ENCODE peak calls at places on chromosome 4, in ten cellular contexts. I is CD8-positive, alpha-beta memory T cell; C is neural progenitor cell; Q is left lung; E is psoas muscle; P is CD4-positive, alpha-beta memory T cell; J is dorsolateral prefrontal cortex; O is lower lobe of right lung; Z is IMR-90; F is neuronal stem cell. T is an unnamed sample.

GRCh38 chr4:183968502-183968901 is 63.4 kb downstream of the STOX2 start:
- DNase-seq in F (no peak), E (no peak), C (peak; percentile 39), P (no peak), J (no peak), I (no peak), Z (no peak), Q (no peak), O (no peak), T (peak; percentile 63)

GRCh38 chr4:148716361-148717063 is 274.3 kb upstream of the NR3C2 start:
- DNase-seq in E (no peak), J (no peak), F (peak; percentile 37), C (peak; percentile 67), Z (no peak), I (no peak), Q (no peak), O (no peak), P (no peak), T (peak; percentile 78)

GRCh38 chr4:3311489-3312171 is 18.8 kb downstream of the RGS12 start:
- DNase-seq in E (no peak), F (no peak), P (no peak), C (no peak), I (peak; percentile 35), Z (peak; percentile 4), O (no peak), Q (no peak), J (no peak), T (no peak)

GRCh38 chr4:173991321-173991720 is 292.1 kb downstream of the FBXO8 start:
- DNase-seq in C (no peak), Z (no peak), O (no peak), J (no peak), P (no peak), E (no peak), F (no peak), Q (no peak), I (no peak), T (peak; percentile 7)

GRCh38 chr4:62917649-62918048 is 1491.6 kb downstream of the TECRL start:
- DNase-seq in Z (no peak), C (no peak), E (no peak), I (no peak), O (no peak), F (no peak), J (no peak), P (no peak), Q (no peak), T (no peak)

GRCh38 chr4:82905205-82905604 is 4.7 kb downstream of the THAP9 start:
- DNase-seq in J (no peak), C (no peak), I (peak; percentile 52), F (no peak), Z (peak; percentile 64), E (no peak), O (no peak), P (no peak), Q (no peak), T (no peak)

GRCh38 chr4:110620352-110621327 is 2.2 kb downstream of the PITX2 start:
- DNase-seq in O (no peak), Q (no peak), Z (no peak), I (no peak), P (no peak), F (peak; percentile 67), E (peak; percentile 91), C (peak; percentile 93), J (no peak), T (peak; percentile 89)

GRCh38 chr4:1242506-1243450 is 6.2 kb downstream of the CTBP1 start:
- DNase-seq in O (no peak), Q (peak; percentile 23), E (peak; percentile 20), F (no peak), Z (no peak), I (peak; percentile 40), C (no peak), P (no peak), J (no peak), T (no peak)

GRCh38 chr4:8840006-8840793 is 31.4 kb downstream of the HMX1 start:
- DNase-seq in O (peak; percentile 24), P (no peak), E (peak; percentile 15), Q (peak; percentile 17), I (peak; percentile 28), Z (no peak), C (no peak), F (no peak), J (peak; percentile 21), T (peak; percentile 36)

DNA sequence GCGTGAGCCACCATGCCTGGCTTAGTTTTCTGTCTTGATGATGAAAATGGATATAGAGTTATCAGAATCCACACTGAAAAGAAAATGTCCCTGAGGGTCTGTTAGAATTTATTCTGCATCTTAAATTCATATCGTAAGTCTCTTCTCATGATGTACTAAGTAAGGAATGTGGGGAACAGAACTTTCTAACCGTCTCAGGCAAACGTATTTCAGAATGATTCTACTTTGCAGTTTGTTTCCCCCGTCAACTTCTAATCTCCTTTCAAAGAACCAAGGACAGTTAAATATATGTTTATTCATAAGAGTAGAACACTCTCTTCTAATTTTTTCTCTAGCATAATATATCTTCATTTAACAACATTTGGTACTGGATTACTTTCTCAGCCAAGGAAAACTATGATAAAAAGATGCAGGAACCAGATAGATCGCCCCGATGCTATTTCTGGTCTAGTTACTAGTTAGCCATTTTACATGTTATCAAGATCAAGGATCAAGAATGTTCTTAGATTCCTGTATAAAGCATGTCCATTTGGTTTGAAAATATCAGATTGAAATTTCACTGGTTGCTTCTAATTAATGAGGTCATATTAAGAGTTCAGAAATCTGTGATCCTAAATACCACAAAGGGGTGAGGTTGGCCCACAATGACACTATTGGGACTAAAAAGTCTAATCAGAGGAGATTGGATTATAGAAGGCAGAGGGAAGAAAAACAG is 49.5 kb downstream of the METTL14 start:
- DNase-seq in C (no peak), P (no peak), Q (no peak), F (no peak), Z (no peak), O (no peak), E (no peak), I (no peak), J (no peak), T (no peak)
- H3K27ac ChIP-seq in C (no peak overlapping the region), P (no peak overlapping the region), Q (no peak overlapping the region), F (no peak overlapping the region), Z (no peak overlapping the region), O (no peak overlapping the region), E (no peak overlapping the region), I (no peak overlapping the region), J (no peak overlapping the region), T (no peak overlapping the region)

GRCh38 chr4:70915048-70915815 is 13.1 kb downstream of the MOB1B start:
- DNase-seq in Q (no peak), P (no peak), Z (peak; percentile 78), F (no peak), I (no peak), O (no peak), C (no peak), J (no peak), E (no peak), T (no peak)
- H3K27ac ChIP-seq in Q (peak overlapping the region; percentile 43), P (no peak overlapping the region), Z (peak overlapping the region; percentile 88), F (no peak overlapping the region), I (no peak overlapping the region), O (peak overlapping the region; percentile 32), C (no peak overlapping the region), J (no peak overlapping the region), E (no peak overlapping the region), T (no peak overlapping the region)

GRCh38 chr4:25860586-25861421 is 2.0 kb downstream of the SEL1L3 start:
- DNase-seq in Q (peak; percentile 73), C (no peak), Z (peak; percentile 42), J (no peak), P (no peak), F (no peak), E (no peak), I (no peak), O (peak; percentile 82), T (no peak)

GRCh38 chr4:25859429-25860148 is 3.2 kb downstream of the SEL1L3 start:
- DNase-seq in C (no peak), P (peak; percentile 67), Q (no peak), E (no peak), F (no peak), Z (no peak), I (peak; percentile 68), O (no peak), J (no peak), T (peak; percentile 18)

GRCh38 chr4:25861951-25862410 is 807 bp downstream of the SEL1L3 start:
- DNase-seq in C (peak; percentile 55), I (peak; percentile 53), Z (peak; percentile 40), Q (peak; percentile 38), E (no peak), O (peak; percentile 49), F (no peak), J (no peak), P (peak; percentile 27), T (peak; percentile 60)

GRCh38 chr4:25862411-25863346 is at the start of gene SEL1L3:
- DNase-seq in C (peak; percentile 75), J (no peak), F (peak; percentile 38), P (peak; percentile 31), Q (peak; percentile 68), I (peak; percentile 72), E (peak; percentile 54), O (peak; percentile 76), Z (no peak), T (no peak)

DNA sequence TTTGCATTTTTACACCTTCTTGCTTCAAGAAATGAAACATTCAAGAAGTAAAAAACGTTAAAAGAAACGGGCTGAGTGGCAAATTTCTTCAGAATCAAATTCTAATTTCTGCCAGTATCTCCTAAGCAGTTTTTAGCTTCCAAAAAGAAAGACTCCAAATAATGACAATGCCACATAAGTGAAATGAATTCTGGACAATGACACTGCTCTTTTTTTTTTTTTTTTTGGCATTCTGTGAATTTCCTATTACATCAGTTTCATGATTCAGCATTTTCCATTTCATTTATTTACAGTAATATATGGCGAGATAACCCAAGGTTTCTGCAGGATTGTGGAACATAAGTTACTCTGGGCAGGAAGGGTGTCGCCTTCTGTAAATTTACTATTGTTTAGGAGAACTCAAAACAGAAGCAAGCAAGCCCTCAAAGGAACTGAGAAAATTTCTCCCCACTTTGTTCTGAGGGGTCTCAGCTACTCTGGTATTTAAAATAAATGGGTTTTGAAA is 1.3 kb downstream of the SEL1L3 start:
- DNase-seq in O (no peak), F (no peak), P (peak; percentile 26), Z (peak; percentile 47), C (no peak), E (no peak), I (no peak), J (no peak), Q (no peak), T (no peak)
- H3K27ac ChIP-seq in O (peak overlapping the region; percentile 87), F (no peak overlapping the region), P (peak overlapping the region; percentile 87), Z (no peak overlapping the region), C (no peak overlapping the region), E (peak overlapping the region; percentile 41), I (peak overlapping the region; percentile 80), J (no peak overlapping the region), Q (peak overlapping the region; percentile 93), T (no peak overlapping the region)

DNA sequence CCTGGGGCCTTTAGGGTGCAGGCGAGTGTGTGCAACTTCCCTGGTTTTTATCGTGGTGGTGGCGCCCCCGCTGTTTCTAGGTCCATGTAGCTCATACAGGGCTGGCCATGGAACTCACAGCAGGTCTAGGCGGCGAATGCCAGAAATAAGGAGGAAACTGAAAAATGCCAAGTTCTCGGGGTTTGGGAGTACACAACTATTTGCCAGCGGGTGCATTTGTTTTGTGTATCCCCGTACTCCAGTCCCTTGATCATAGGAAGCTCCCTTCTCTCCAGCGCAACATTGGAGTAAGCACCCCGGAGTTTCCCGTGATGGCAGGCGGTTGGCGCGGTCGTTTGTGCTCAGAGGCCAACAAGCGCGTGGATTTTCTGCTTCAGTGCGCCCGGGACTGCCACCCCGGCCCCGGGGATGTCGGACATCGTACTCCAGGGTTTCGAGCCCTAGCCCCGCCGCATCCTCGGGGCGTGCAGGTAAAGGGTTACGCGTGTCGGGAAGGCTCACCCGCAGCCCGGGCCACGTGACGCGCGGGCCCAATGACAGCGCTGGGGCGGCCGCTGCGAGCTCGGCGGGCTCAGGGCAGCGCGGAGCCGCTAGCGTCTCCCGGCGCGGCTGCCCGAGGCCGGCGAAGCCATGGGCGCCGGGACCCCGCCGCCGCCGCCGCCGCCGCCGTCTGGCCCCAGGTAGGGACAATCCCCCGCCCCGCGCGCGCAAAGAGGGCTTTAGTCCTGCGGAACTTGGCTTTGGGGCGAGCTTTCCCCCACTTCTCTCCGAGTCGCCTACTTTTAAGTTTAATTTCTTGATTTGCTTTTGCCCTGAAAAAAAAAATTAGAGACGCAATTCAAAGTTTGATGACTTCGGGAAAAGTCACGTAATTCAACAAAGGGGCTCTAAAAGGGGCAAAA is 209.1 kb downstream of the NWD2 start:
- DNase-seq in E (peak; percentile 60), J (peak; percentile 64), P (peak; percentile 22), Z (no peak), F (peak; percentile 43), C (peak; percentile 81), Q (peak; percentile 59), I (no peak), O (peak; percentile 82), T (peak; percentile 75)
- H3K27ac ChIP-seq in E (no peak overlapping the region), J (no peak overlapping the region), P (no peak overlapping the region), Z (no peak overlapping the region), F (no peak overlapping the region), C (no peak overlapping the region), Q (peak overlapping the region; percentile 48), I (no peak overlapping the region), O (peak overlapping the region; percentile 53), T (no peak overlapping the region)